ENCODE peak calls at places on chromosomes 7 and 10, in five cellular contexts. J, B, H, X and C are unnamed samples.

GRCh38 chr10:123800821-123801220 is 90.8 kb downstream of the CPXM2 start:
- DNase-seq in J (no peak), B (no peak), H (no peak), X (no peak), C (no peak)

GRCh38 chr7:133003052-133003910 is 78.6 kb downstream of the CHCHD3 start:
- DNase-seq in J (no peak), B (no peak), H (no peak), X (no peak), C (no peak)

GRCh38 chr10:21399392-21400015 is 126.0 kb downstream of the SKIDA1 start:
- DNase-seq in J (peak; percentile 78), B (no peak), H (peak; percentile 94), X (no peak), C (no peak)

GRCh38 chr10:124294811-124295770 is 123.6 kb downstream of the OAT start:
- DNase-seq in J (no peak), B (no peak), H (no peak), X (no peak), C (no peak)

GRCh38 chr10:90161-90560 is 41.1 kb upstream of the TUBB8 start:
- DNase-seq in J (no peak), B (no peak), H (no peak), X (no peak), C (no peak)

GRCh38 chr7:119720541-119720940 is 552.4 kb upstream of the KCND2 start:
- DNase-seq in J (peak; percentile 54), B (no peak), H (peak; percentile 75), X (no peak), C (no peak)

GRCh38 chr10:17428616-17429097 is 25.7 kb downstream of the ST8SIA6 start:
- DNase-seq in J (no peak), B (no peak), H (no peak), X (peak; percentile 77), C (peak; percentile 83)

GRCh38 chr10:12389154-12389734 is 39.9 kb downstream of the CAMK1D start:
- DNase-seq in J (no peak), B (no peak), H (no peak), X (no peak), C (no peak)

GRCh38 chr10:3109633-3110032 is 42.3 kb downstream of the PFKP start:
- DNase-seq in J (no peak), B (no peak), H (no peak), X (no peak), C (no peak)

GRCh38 chr10:1629326-1630036 is 107.8 kb downstream of the ADARB2 start:
- DNase-seq in J (no peak), B (no peak), H (no peak), X (no peak), C (no peak)

GRCh38 chr7:32609463-32609862 is 114.2 kb downstream of the AVL9 start:
- DNase-seq in J (no peak), B (no peak), H (no peak), X (no peak), C (no peak)

GRCh38 chr10:50574932-50575331 is 48.8 kb downstream of the SGMS1 start:
- DNase-seq in J (no peak), B (no peak), H (no peak), X (no peak), C (no peak)

GRCh38 chr7:11060883-11061282 is 87.2 kb downstream of the PHF14 start:
- DNase-seq in J (no peak), B (no peak), H (no peak), X (no peak), C (no peak)

GRCh38 chr7:63009771-63010170 is 988.9 kb upstream of the ZNF722 start:
- DNase-seq in J (no peak), B (no peak), H (no peak), X (no peak), C (no peak)

GRCh38 chr10:101397140-101397539 is 43.2 kb downstream of the BTRC start:
- DNase-seq in J (peak; percentile 44), B (peak; percentile 28), H (peak; percentile 89), X (no peak), C (peak; percentile 61)

GRCh38 chr7:140992422-140992821 is 22.3 kb downstream of the MRPS33 start:
- DNase-seq in J (no peak), B (no peak), H (no peak), X (no peak), C (no peak)

GRCh38 chr10:22646291-22646926 is 68.0 kb downstream of the PIP4K2A start:
- DNase-seq in J (no peak), B (no peak), H (no peak), X (no peak), C (peak; percentile 78)

GRCh38 chr7:26291699-26292538 is at the start of gene SNX10:
- DNase-seq in J (peak; percentile 15), B (peak; percentile 78), H (no peak), X (peak; percentile 96), C (peak; percentile 55)

GRCh38 chr10:86254081-86254480 is 112.5 kb downstream of the GRID1 start:
- DNase-seq in J (no peak), B (no peak), H (no peak), X (no peak), C (no peak)

GRCh38 chr10:121417298-121417697 is 180.9 kb downstream of the FGFR2 start:
- DNase-seq in J (no peak), B (no peak), H (no peak), X (no peak), C (no peak)

GRCh38 chr7:78301361-78301760 is 502.8 kb downstream of the PHTF2 start:
- DNase-seq in J (peak; percentile 1), B (no peak), H (peak; percentile 45), X (no peak), C (no peak)

GRCh38 chr10:132520147-132520811 is 17.3 kb upstream of the INPP5A start:
- DNase-seq in J (no peak), B (no peak), H (peak; percentile 39), X (peak; percentile 58), C (no peak)

GRCh38 chr7:143505845-143506244 is 28.2 kb downstream of the TAS2R41 start:
- DNase-seq in J (no peak), B (no peak), H (no peak), X (no peak), C (no peak)

GRCh38 chr10:90723416-90724068 is 134.3 kb downstream of the HTR7 start:
- DNase-seq in J (no peak), B (no peak), H (no peak), X (no peak), C (no peak)

GRCh38 chr7:26627871-26628270 is 236.5 kb downstream of the SKAP2 start:
- DNase-seq in J (no peak), B (no peak), H (no peak), X (no peak), C (no peak)

GRCh38 chr7:458511-459245 is 61.0 kb downstream of the PDGFA start:
- DNase-seq in J (no peak), B (no peak), H (no peak), X (peak; percentile 59), C (no peak)

GRCh38 chr7:24926623-24927539 is 53.1 kb downstream of the OSBPL3 start:
- DNase-seq in J (peak; percentile 64), B (no peak), H (peak; percentile 36), X (no peak), C (no peak)

GRCh38 chr7:156845379-156846101 is 47.4 kb downstream of the LMBR1 start:
- DNase-seq in J (peak; percentile 24), B (no peak), H (no peak), X (no peak), C (no peak)

GRCh38 chr7:120733143-120733542 is 124.8 kb downstream of the TSPAN12 start:
- DNase-seq in J (peak; percentile 66), B (no peak), H (peak; percentile 84), X (no peak), C (no peak)

GRCh38 chr10:131869344-131869743 is 31.5 kb upstream of the PPP2R2D start:
- DNase-seq in J (no peak), B (no peak), H (no peak), X (peak; percentile 17), C (no peak)